ENCODE peak calls at places on chromosomes 5 and 9, in six cellular contexts. O, A, P, W, J and D are unnamed samples.

GRCh38 chr5:24110019-24110615 is 534.7 kb downstream of the CDH10 start:
- DNase-seq in P (no peak), O (no peak), W (no peak), A (no peak), J (no peak), D (peak; percentile 8)

GRCh38 chr5:181131514-181131913 is 545 bp upstream of the OR2V1 start:
- DNase-seq in P (no peak), O (no peak), A (no peak), J (no peak), W (peak; percentile 19), D (no peak)

GRCh38 chr5:125011419-125011818 is 265.0 kb upstream of the ZNF608 start:
- DNase-seq in P (no peak), O (no peak), A (no peak), J (no peak), W (no peak), D (no peak)

GRCh38 chr5:170161069-170161468 is 55.4 kb downstream of the FOXI1 start:
- DNase-seq in A (no peak), J (no peak), O (no peak), P (no peak), W (no peak), D (no peak)

GRCh38 chr5:91176288-91177016 is 206.7 kb downstream of the ARRDC3 start:
- DNase-seq in A (no peak), P (no peak), W (no peak), J (no peak), O (no peak), D (no peak)

GRCh38 chr9:92632641-92633040 is 37.3 kb downstream of the IPPK start:
- DNase-seq in P (no peak), A (peak; percentile 9), O (no peak), W (peak; percentile 57), J (no peak), D (no peak)

GRCh38 chr9:136242908-136243525 is 2.6 kb downstream of the QSOX2 start:
- DNase-seq in W (no peak), O (no peak), J (no peak), A (no peak), P (no peak), D (no peak)

GRCh38 chr9:114070188-114071103 is 7.7 kb downstream of the AMBP start:
- DNase-seq in A (no peak), O (no peak), W (no peak), J (no peak), P (no peak), D (no peak)

GRCh38 chr9:14895806-14896205 is 14.4 kb downstream of the FREM1 start:
- DNase-seq in A (no peak), J (no peak), W (no peak), O (no peak), P (no peak), D (no peak)

GRCh38 chr9:2465921-2466460 is 155.6 kb upstream of the VLDLR start:
- DNase-seq in O (peak; percentile 60), P (no peak), A (no peak), J (no peak), W (no peak), D (peak; percentile 46)

GRCh38 chr9:109134167-109134578 is 14.4 kb upstream of the TMEM245 start:
- DNase-seq in P (no peak), J (no peak), W (no peak), O (no peak), A (no peak), D (no peak)

GRCh38 chr9:84974790-84975189 is 305.3 kb downstream of the NTRK2 start:
- DNase-seq in O (no peak), A (no peak), P (no peak), J (no peak), W (no peak), D (no peak)

GRCh38 chr9:78089111-78089510 is 57.5 kb upstream of the GNAQ start:
- DNase-seq in W (no peak), P (no peak), J (no peak), O (no peak), A (no peak), D (no peak)

DNA sequence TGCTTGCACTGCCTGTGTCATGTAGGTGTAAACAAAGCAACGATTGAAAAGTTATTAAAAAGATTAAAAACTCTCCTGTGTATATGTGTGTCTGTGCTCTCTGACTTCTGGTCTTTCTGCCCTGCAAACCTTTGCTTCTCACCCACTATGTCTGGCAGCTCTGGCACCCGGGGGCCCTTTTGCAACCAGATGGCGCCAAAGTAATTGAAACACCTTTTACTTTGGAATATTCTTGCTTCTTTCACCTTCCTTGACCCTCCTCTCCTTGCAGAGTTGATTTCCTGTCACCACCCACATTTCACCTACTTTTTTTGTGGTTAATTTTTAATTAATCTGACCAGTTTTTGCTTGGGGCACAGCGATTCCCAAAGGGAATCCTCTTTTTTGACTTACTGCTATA is 275.5 kb downstream of the ARHGEF28 start:
- DNase-seq in J (no peak), W (no peak), P (no peak), O (no peak), A (no peak), D (no peak)
- TF ChIP-seq CTCF in J (no peak), W (no peak), P (no peak), O (no peak), A (no peak), D (no peak)

GRCh38 chr5:2280318-2280717 is 397.6 kb upstream of the IRX4 start:
- DNase-seq in O (no peak), P (no peak), J (no peak), W (no peak), A (no peak), D (no peak)
- TF ChIP-seq CTCF in O (no peak), P (no peak), J (no peak), W (no peak), A (no peak), D (no peak)

GRCh38 chr5:82494942-82495341 is 216.8 kb upstream of the RPS23 start:
- DNase-seq in A (no peak), P (no peak), W (no peak), J (no peak), O (no peak), D (no peak)

GRCh38 chr5:82493217-82493616 is 215.1 kb upstream of the RPS23 start:
- DNase-seq in P (no peak), O (no peak), J (no peak), A (no peak), W (no peak), D (no peak)

GRCh38 chr5:82489668-82490067 is 211.5 kb upstream of the RPS23 start:
- DNase-seq in O (no peak), J (no peak), A (no peak), P (no peak), W (no peak), D (no peak)
- TF ChIP-seq CTCF in O (no peak), J (no peak), A (no peak), P (no peak), W (no peak), D (no peak)

GRCh38 chr5:55699041-55699688 is 13.0 kb downstream of the SLC38A9 start:
- DNase-seq in O (no peak), A (no peak), W (no peak), J (no peak), P (no peak), D (no peak)

GRCh38 chr5:55706230-55706629 is 5.9 kb downstream of the SLC38A9 start:
- DNase-seq in W (no peak), O (no peak), P (no peak), A (no peak), J (no peak), D (no peak)

GRCh38 chr5:55700745-55701144 is 11.4 kb downstream of the SLC38A9 start:
- DNase-seq in O (no peak), P (no peak), A (no peak), J (no peak), W (no peak), D (no peak)

GRCh38 chr5:55702612-55703345 is 9.3 kb downstream of the SLC38A9 start:
- DNase-seq in P (no peak), A (no peak), O (no peak), W (no peak), J (no peak), D (no peak)

DNA sequence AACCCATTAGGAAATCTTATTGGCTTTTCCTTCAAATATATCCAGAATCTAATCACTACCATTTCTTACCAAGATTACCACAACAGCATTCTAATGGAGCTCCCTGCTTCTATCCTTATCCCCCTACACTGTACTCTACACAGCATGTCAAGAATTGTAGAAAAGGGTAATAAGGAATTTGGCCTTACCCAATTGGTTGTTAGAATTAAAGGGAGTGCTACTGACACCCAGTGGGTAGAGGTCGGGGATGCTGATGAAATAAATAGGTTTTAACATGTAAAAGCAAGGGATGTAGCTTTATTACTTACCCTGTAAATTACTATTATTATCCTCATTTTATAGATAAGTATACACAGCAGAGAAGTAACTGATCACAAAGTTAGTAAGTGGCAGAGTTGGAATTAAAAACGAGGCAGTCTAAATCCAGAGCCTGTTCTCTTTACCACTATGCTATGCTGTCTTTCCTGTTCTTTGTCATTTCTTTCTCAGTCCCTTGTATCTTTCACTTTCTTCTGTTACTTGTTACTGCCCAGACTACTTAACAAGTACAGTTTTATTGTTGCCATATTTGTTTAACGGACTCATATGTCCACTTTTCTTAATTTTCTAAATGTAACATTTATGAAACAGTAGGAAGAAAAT is 10.5 kb downstream of the SLC38A9 start:
- DNase-seq in J (no peak), W (no peak), P (no peak), O (no peak), A (no peak), D (no peak)
- TF ChIP-seq CTCF in J (no peak), W (no peak), P (no peak), O (no peak), A (no peak), D (no peak)

GRCh38 chr9:127673234-127673633 is 33.6 kb upstream of the CFAP157 start:
- DNase-seq in W (no peak), A (no peak), P (no peak), J (no peak), O (no peak), D (no peak)
- TF ChIP-seq CTCF in W (no peak), A (no peak), P (no peak), J (no peak), O (no peak), D (no peak)

GRCh38 chr9:122020398-122020797 is 72.7 kb downstream of the TTLL11 start:
- DNase-seq in W (no peak), O (no peak), P (no peak), A (no peak), J (no peak), D (no peak)

GRCh38 chr9:122011818-122012498 is 81.2 kb downstream of the TTLL11 start:
- DNase-seq in A (no peak), W (no peak), P (no peak), J (no peak), O (no peak), D (no peak)

GRCh38 chr9:122016309-122016708 is 76.8 kb downstream of the TTLL11 start:
- DNase-seq in P (no peak), W (no peak), O (no peak), J (no peak), A (no peak), D (no peak)

GRCh38 chr9:122015165-122015821 is 77.8 kb downstream of the TTLL11 start:
- DNase-seq in P (no peak), O (no peak), W (no peak), A (no peak), J (no peak), D (no peak)

DNA sequence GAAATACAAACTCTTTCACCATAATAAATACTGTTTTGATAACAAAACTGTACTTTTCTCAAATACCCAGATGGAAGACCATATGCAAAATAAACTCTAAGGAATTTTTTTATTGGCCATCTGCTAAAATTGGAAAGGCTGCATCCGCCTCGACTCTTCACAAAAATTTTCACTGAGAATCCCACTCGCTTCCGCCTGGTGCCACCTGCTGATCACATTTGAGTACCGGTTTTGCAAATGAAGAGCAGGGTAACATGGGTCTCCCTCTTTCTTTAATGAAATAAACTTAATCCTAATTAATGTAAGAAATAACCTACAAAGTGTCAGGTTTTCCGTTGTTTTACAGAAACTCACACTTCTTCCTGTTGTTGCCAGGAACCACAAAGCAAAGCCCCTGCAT is 76.3 kb downstream of the TTLL11 start:
- DNase-seq in A (peak; percentile 53), P (no peak), J (no peak), O (no peak), W (no peak), D (no peak)
- TF ChIP-seq CTCF in A (no peak), P (no peak), J (peak; percentile 26), O (no peak), W (no peak), D (no peak)